ENCODE peak calls at places on chromosomes 2 and 18, in five cellular contexts. Y is K562, C is H1, M is HepG2, T is GM12878. S is an unnamed sample.

GRCh38 chr2:27972311-27972710 is 81.8 kb downstream of the BABAM2 start:
- DNase-seq in Y (no peak), C (no peak), M (no peak), T (no peak), S (no peak)

GRCh38 chr18:53745986-53746385 is 478.5 kb downstream of the MBD2 start:
- DNase-seq in Y (no peak), C (no peak), M (no peak), T (no peak), S (no peak)

GRCh38 chr2:86661333-86661732 is 37.7 kb upstream of the RNF103 start:
- DNase-seq in Y (no peak), C (no peak), M (no peak), T (no peak), S (peak)

GRCh38 chr18:3466051-3466450 is 16.1 kb downstream of the TGIF1 start:
- DNase-seq in Y (no peak), C (no peak), M (no peak), T (no peak), S (no peak)

GRCh38 chr2:109448946-109449788 is 164.6 kb downstream of the SEPTIN10 start:
- DNase-seq in Y (no peak), C (no peak), M (no peak), T (no peak), S (peak)

GRCh38 chr2:135987441-135987840 is 2.0 kb upstream of the DARS1 start:
- DNase-seq in Y (no peak), C (no peak), M (no peak), T (no peak), S (no peak)

GRCh38 chr2:43212216-43212828 is 14.1 kb downstream of the ZFP36L2 start:
- DNase-seq in Y (no peak), C (no peak), M (no peak), T (no peak), S (no peak)

GRCh38 chr18:46712406-46712805 is 44.4 kb downstream of the ST8SIA5 start:
- DNase-seq in Y (no peak), C (no peak), M (no peak), T (no peak), S (no peak)

GRCh38 chr2:195395351-195395750 is 261.7 kb upstream of the SLC39A10 start:
- DNase-seq in Y (no peak), C (no peak), M (no peak), T (no peak), S (no peak)

GRCh38 chr2:118177318-118177717 is 89.0 kb downstream of the INSIG2 start:
- DNase-seq in Y (no peak), C (no peak), M (no peak), T (no peak), S (no peak)

GRCh38 chr2:142286618-142287017 is 155.8 kb upstream of the LRP1B start:
- DNase-seq in Y (no peak), C (peak), M (peak), T (no peak), S (peak)

GRCh38 chr2:1586251-1586945 is 157.9 kb downstream of the PXDN start:
- DNase-seq in Y (no peak), C (no peak), M (no peak), T (no peak), S (no peak)

GRCh38 chr2:31033032-31033431 is 105.2 kb downstream of the GALNT14 start:
- DNase-seq in Y (no peak), C (no peak), M (no peak), T (no peak), S (no peak)

GRCh38 chr2:240319855-240320560 is 115.5 kb upstream of the GPC1 start:
- DNase-seq in Y (peak), C (peak), M (no peak), T (no peak), S (peak)

GRCh38 chr2:132909427-132909826 is 239.4 kb upstream of the LYPD1 start:
- DNase-seq in Y (no peak), C (no peak), M (no peak), T (no peak), S (no peak)

GRCh38 chr2:210459407-210459806 is 17.2 kb downstream of the LANCL1 start:
- DNase-seq in Y (no peak), C (no peak), M (no peak), T (no peak), S (no peak)

GRCh38 chr2:101380376-101380775 is 6.9 kb downstream of the CREG2 start:
- DNase-seq in Y (no peak), C (no peak), M (no peak), T (no peak), S (no peak)
- TF ChIP-seq CEBPB in Y (no peak), C (no peak), M (no peak), T (no peak), S (no peak)

GRCh38 chr2:26671691-26672090 is 20.8 kb upstream of the KCNK3 start:
- DNase-seq in Y (no peak), C (no peak), M (no peak), T (no peak), S (no peak)

GRCh38 chr2:26672112-26672817 is 20.3 kb upstream of the KCNK3 start:
- DNase-seq in Y (no peak), C (no peak), M (no peak), T (no peak), S (no peak)

GRCh38 chr2:26670931-26671460 is 21.5 kb upstream of the KCNK3 start:
- DNase-seq in Y (no peak), C (no peak), M (no peak), T (no peak), S (no peak)

GRCh38 chr2:26669099-26669498 is 23.4 kb upstream of the KCNK3 start:
- DNase-seq in Y (no peak), C (no peak), M (no peak), T (no peak), S (no peak)

DNA sequence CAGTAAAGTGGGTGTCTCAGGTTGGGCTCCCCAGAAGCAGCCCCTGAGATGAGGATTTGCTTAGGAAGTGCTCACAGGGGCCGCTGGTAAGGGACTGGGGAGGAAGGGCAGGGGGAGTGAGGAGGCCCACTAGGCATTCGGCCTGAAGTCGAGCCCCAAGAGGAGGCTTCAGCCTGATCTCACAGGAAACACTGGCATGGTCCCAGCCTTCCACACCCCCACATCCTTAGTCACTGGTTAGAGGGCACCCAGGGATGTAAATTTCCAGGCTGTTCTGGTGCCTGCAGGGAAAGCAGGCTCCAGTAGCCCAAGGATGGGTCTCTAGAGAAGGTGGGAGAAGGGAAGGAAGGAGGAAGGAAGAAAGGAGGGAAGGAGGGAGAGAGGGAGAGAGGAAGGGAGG is 22.4 kb upstream of the KCNK3 start:
- DNase-seq in Y (no peak), C (no peak), M (no peak), T (no peak), S (no peak)
- TF ChIP-seq ZNF274 in Y (no peak), C (no peak), M (no peak), T (no peak), S (no peak)

DNA sequence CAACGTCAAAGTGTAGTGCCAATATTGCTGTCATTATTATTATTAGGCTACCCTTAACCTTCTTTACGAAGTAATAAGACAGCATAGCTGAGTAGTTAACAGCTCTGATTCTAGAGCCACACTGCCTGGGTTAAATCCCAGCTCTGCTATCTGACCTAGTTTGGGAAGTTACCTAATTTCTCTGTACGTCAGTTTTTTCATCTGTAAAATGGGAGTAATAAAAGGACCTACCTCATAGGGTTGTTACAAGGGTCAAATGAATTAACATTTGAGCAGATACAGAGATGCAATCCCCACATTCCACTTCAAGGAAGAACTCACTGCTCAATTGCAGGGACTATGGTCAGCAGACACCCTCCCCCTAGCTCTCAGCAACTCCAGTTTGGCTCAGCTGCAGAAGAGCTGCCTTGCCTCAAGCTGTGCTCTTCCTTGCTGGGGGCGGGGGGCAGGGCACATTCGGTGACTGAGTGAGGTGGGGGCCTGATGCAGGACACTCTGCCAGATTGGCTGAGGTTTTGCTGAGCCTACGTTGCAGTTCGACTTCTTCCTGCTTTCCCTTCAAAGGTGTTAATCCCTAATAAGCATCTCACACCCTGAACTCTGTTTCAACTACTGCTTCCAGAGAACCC is 11.0 kb upstream of the LGALSL start:
- DNase-seq in Y (no peak), C (no peak), M (no peak), T (no peak), S (no peak)
- TF ChIP-seq CEBPB in Y (no peak), C (no peak), M (no peak), T (no peak), S (no peak)

GRCh38 chr2:169071455-169071854 is 2.1 kb downstream of the DHRS9 start:
- DNase-seq in Y (no peak), C (no peak), M (no peak), T (no peak), S (no peak)
- TF ChIP-seq ZNF274 in Y (no peak), C (no peak), M (no peak), T (no peak), S (no peak)

DNA sequence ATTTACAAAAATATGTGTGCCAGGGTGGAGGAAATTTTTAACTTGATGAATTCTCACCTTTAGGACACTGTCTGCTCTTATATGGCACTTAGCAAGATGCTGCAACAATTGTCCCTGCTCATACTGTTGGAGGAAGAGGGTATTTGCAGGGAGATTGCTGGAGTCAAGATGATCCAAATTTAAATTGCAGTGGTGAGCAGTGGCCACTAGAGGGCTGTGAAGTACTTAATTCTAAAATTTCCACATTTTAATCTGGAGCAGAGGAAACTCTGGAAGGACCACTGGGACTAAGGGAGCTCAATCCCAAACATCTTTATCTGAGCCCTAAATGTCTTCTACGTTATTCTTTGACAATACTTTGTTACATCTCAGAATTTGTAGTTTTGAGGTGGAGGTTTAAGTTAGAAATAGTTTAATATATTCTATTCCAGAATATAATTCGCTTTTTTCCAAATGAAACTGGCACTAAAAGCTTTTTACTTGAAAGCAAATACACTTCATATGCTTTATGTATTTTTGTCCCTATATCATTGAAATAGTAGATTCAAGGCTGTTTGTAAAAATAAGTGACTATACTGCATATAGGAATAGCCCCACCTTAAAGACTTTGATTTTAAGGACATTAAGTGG is 33.0 kb upstream of the PTH2R start:
- DNase-seq in Y (peak), C (no peak), M (peak), T (no peak), S (peak)
- TF ChIP-seq CEBPB in Y (no peak), C (no peak), M (no peak), T (no peak), S (no peak)

GRCh38 chr2:206970589-206971375 is 31.5 kb downstream of the CPO start:
- DNase-seq in Y (no peak), C (no peak), M (no peak), T (no peak), S (no peak)

GRCh38 chr2:206974556-206974955 is 35.2 kb downstream of the CPO start:
- DNase-seq in Y (no peak), C (no peak), M (no peak), T (no peak), S (no peak)

GRCh38 chr2:206969192-206969591 is 29.9 kb downstream of the CPO start:
- DNase-seq in Y (no peak), C (no peak), M (no peak), T (no peak), S (no peak)

GRCh38 chr2:206968139-206969086 is 29.1 kb downstream of the CPO start:
- DNase-seq in Y (no peak), C (no peak), M (no peak), T (no peak), S (no peak)

DNA sequence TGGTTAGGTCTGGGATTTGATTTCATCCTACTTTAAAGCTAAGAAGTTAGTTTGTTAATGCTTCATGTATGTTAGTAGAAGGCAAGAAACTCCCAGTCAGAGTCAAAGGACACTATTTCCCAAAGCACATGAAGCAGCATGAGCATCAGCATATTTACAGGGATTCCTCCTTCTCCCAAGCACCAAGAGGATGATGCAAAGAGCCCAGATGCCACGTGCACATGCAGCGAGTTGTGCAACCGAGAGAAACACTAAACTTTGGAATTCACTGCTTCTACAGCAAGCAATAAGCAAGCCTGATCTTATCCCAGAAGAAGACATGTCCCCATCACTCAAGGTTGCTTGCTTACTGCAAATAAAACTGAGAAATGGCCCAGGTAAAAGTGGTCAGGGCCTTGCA is 32.5 kb downstream of the CPO start:
- DNase-seq in Y (no peak), C (no peak), M (no peak), T (no peak), S (no peak)
- TF ChIP-seq ZNF274 in Y (no peak), C (no peak), M (no peak), T (no peak), S (no peak)

DNA sequence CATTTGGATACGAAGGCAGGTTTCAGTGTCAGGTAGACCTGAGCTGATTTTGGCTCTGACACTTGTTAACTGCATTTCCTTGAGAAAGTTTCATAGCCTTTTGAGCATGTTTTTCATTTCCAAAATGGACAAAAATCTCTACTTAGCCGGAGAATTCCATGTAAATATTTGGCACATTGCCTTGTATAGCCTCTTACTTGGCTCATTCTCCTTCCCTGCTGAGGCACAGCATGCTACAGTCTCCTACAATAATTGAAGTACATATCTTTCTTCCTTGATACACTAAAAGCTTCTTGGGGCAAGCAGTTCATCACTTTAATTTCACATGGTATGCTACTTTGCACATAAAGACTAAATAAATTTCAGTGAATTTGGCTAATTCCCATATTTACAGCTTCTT is 772.2 kb upstream of the CHAC2 start:
- DNase-seq in Y (no peak), C (no peak), M (no peak), T (no peak), S (no peak)
- TF ChIP-seq CEBPB in Y (no peak), C (no peak), M (no peak), T (no peak), S (no peak)

GRCh38 chr2:24404582-24404981 is 44.2 kb upstream of the ITSN2 start:
- DNase-seq in Y (no peak), C (no peak), M (no peak), T (no peak), S (no peak)
- TF ChIP-seq ZNF274 in Y (no peak), C (no peak), M (no peak), T (no peak), S (no peak)

GRCh38 chr2:156687715-156688114 is 251.5 kb downstream of the GPD2 start:
- DNase-seq in Y (no peak), C (no peak), M (no peak), T (no peak), S (no peak)

GRCh38 chr2:156687126-156687525 is 250.9 kb downstream of the GPD2 start:
- DNase-seq in Y (no peak), C (no peak), M (no peak), T (no peak), S (no peak)

GRCh38 chr2:156689945-156690344 is 253.8 kb downstream of the GPD2 start:
- DNase-seq in Y (no peak), C (no peak), M (no peak), T (no peak), S (no peak)

GRCh38 chr2:156695020-156695419 is 258.8 kb downstream of the GPD2 start:
- DNase-seq in Y (no peak), C (no peak), M (no peak), T (no peak), S (no peak)

DNA sequence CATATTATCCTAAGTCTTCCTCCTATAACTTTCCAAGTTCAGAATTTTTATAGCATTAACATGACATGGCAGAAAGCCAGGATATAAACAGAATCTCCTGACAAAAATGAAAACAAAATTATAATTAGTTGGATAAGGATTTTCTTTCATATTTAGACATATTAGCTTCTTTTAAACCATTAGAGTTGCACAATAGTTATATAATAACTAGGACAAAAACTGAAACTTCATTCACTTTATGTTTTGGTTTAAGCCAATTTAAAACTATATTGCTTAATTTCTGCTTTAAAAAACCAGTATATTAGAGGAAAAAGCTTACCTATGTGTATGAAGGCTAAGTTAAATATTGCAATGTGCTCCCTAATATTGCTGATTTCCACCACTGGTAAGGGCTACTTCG is 254.8 kb downstream of the GPD2 start:
- DNase-seq in Y (no peak), C (no peak), M (no peak), T (no peak), S (no peak)
- TF ChIP-seq CEBPB in Y (peak), C (no peak), M (peak), T (no peak), S (no peak)